ENCODE peak calls at places on chromosomes 2 and 18, in seven cellular contexts. A is AG20443, T is HT1080, D is upper lobe of right lung, G is GM12865, O is osteocyte, Y is right cardiac atrium. N is an unnamed sample.
A peak's percentile ranks its signal among the peaks of the same experiment; 100 is the strongest.

GRCh38 chr2:26840937-26841610 is 6.9 kb upstream of the DPYSL5 start:
- DNase-seq in A (no peak), G (peak; percentile 17), Y (no peak), D (no peak), O (no peak), T (no peak), N (no peak)

GRCh38 chr2:6771539-6772365 is 94.0 kb downstream of the CMPK2 start:
- DNase-seq in D (no peak), O (no peak), G (peak; percentile 5), Y (no peak), T (no peak), A (no peak), N (no peak)

GRCh38 chr2:176461686-176462376 is 192.6 kb downstream of the MTX2 start:
- DNase-seq in D (no peak), G (no peak), T (no peak), O (no peak), A (no peak), Y (no peak), N (peak; percentile 14)

GRCh38 chr2:86453838-86454237 is 12.7 kb downstream of the KDM3A start:
- DNase-seq in G (no peak), Y (peak; percentile 59), D (no peak), T (no peak), A (peak; percentile 57), O (no peak), N (no peak)

GRCh38 chr2:240903191-240904060 is 2.7 kb upstream of the CROCC2 start:
- DNase-seq in O (no peak), Y (no peak), A (no peak), T (no peak), D (no peak), G (no peak), N (no peak)

GRCh38 chr2:46460991-46461715 is 18.2 kb upstream of the TMEM247 start:
- DNase-seq in A (peak; percentile 87), T (peak; percentile 59), D (peak; percentile 86), Y (peak; percentile 75), G (peak; percentile 81), O (peak; percentile 90), N (peak; percentile 52)

GRCh38 chr18:57859314-57859713 is 56.2 kb upstream of the ATP8B1 start:
- DNase-seq in G (peak; percentile 55), Y (no peak), D (no peak), T (peak; percentile 21), A (no peak), O (no peak), N (peak; percentile 13)

GRCh38 chr18:46268662-46269061 is 164.5 kb downstream of the HAUS1 start:
- DNase-seq in D (no peak), Y (peak; percentile 24), O (no peak), G (no peak), T (no peak), A (no peak), N (no peak)

GRCh38 chr2:117960231-117960630 is 53.6 kb downstream of the CCDC93 start:
- DNase-seq in O (no peak), D (no peak), A (no peak), G (no peak), T (no peak), Y (no peak), N (no peak)